ENCODE peak calls at places on chromosomes 6 and 20, in six cellular contexts. U is heart left ventricle, M is lower leg skin, O is psoas muscle, T is GM13977, N is AG04450. A is an unnamed sample.

GRCh38 chr6:120872262-120872578 is 462.1 kb downstream of the TBC1D32 start:
- DNase-seq in U (no peak), M (no peak), O (no peak), T (no peak), N (no peak), A (no peak)

GRCh38 chr6:131954775-131955107 is 3.6 kb upstream of the CCN2 start:
- DNase-seq in U (peak), M (no peak), O (no peak), T (no peak), N (peak), A (no peak)

GRCh38 chr6:144104898-144105487 is 9.6 kb upstream of the SF3B5 start:
- DNase-seq in U (no peak), M (no peak), O (no peak), T (peak), N (peak), A (no peak)

GRCh38 chr6:107811591-107812218 is 12.4 kb downstream of the SCML4 start:
- DNase-seq in U (no peak), M (no peak), O (no peak), T (no peak), N (no peak), A (no peak)

GRCh38 chr6:83808926-83809325 is 44.2 kb upstream of the RIPPLY2 start:
- DNase-seq in U (no peak), M (no peak), O (no peak), T (no peak), N (no peak), A (no peak)

GRCh38 chr6:24432611-24433010 is 29.9 kb downstream of the MRS2 start:
- DNase-seq in U (no peak), M (no peak), O (no peak), T (no peak), N (no peak), A (no peak)

GRCh38 chr6:89986650-89987074 is 92.4 kb downstream of the GJA10 start:
- DNase-seq in U (no peak), M (no peak), O (no peak), T (no peak), N (peak), A (no peak)

GRCh38 chr20:3659492-3660261 is 3.5 kb downstream of the GFRA4 start:
- DNase-seq in U (peak), M (peak), O (no peak), T (no peak), N (no peak), A (no peak)

GRCh38 chr20:10540636-10541493 is 105.8 kb downstream of the SLX4IP start:
- DNase-seq in U (no peak), M (no peak), O (no peak), T (no peak), N (no peak), A (no peak)

GRCh38 chr20:60292001-60292520 is 333.8 kb downstream of the CDH26 start:
- DNase-seq in U (no peak), M (no peak), O (no peak), T (no peak), N (no peak), A (no peak)

GRCh38 chr6:14804001-14804401 is 441.9 kb upstream of the JARID2 start:
- DNase-seq in U (no peak), M (peak), O (no peak), T (no peak), N (no peak), A (no peak)

GRCh38 chr20:64073476-64074183 is 5.7 kb downstream of the RGS19 start:
- DNase-seq in U (no peak), M (no peak), O (no peak), T (no peak), N (no peak), A (no peak)

GRCh38 chr6:111076024-111076680 is 11.2 kb upstream of the SLC16A10 start:
- DNase-seq in U (no peak), M (no peak), O (no peak), T (no peak), N (no peak), A (no peak)

GRCh38 chr20:62734336-62734735 is 25.7 kb downstream of the NTSR1 start:
- DNase-seq in U (peak), M (peak), O (no peak), T (no peak), N (no peak), A (peak)

GRCh38 chr6:11428351-11428750 is 109.2 kb upstream of the TMEM170B start:
- DNase-seq in U (no peak), M (no peak), O (no peak), T (no peak), N (no peak), A (no peak)

GRCh38 chr20:63533871-63534393 is 3.2 kb downstream of the PTK6 start:
- DNase-seq in U (peak), M (peak), O (peak), T (no peak), N (no peak), A (no peak)

GRCh38 chr6:3473773-3474172 is 16.9 kb upstream of the SLC22A23 start:
- DNase-seq in U (no peak), M (no peak), O (no peak), T (no peak), N (no peak), A (no peak)

GRCh38 chr20:53763707-53764415 is 170.2 kb upstream of the ZNF217 start:
- DNase-seq in U (no peak), M (no peak), O (no peak), T (no peak), N (no peak), A (no peak)

GRCh38 chr6:152314483-152314832 is 322.7 kb downstream of the SYNE1 start:
- DNase-seq in U (no peak), M (no peak), O (no peak), T (no peak), N (no peak), A (no peak)
- TF ChIP-seq CTCF in U (no peak), M (no peak), O (no peak), T (no peak), N (no peak), A (no peak)

DNA sequence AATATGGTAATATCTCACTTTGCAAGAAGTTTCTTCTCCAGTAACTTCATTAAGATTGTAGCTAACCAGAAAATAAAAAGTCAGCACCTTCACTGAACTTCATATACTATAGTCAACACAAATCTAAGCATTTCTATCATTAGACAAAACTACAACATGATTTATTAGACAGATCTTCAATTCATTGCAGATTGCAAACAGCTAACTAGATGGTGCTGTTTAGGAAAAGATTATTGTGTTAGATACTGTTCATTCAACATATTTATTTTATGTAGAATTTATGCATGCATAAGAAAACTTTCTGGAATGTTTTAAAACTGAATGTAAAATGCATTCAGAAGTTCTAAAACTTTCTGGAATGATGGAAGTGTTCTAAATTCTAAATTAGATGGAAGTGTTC is 442.1 kb downstream of the HTR1B start:
- DNase-seq in U (no peak), M (no peak), O (no peak), T (no peak), N (no peak), A (no peak)
- TF ChIP-seq CTCF in U (no peak), M (no peak), O (no peak), T (no peak), N (no peak), A (no peak)

DNA sequence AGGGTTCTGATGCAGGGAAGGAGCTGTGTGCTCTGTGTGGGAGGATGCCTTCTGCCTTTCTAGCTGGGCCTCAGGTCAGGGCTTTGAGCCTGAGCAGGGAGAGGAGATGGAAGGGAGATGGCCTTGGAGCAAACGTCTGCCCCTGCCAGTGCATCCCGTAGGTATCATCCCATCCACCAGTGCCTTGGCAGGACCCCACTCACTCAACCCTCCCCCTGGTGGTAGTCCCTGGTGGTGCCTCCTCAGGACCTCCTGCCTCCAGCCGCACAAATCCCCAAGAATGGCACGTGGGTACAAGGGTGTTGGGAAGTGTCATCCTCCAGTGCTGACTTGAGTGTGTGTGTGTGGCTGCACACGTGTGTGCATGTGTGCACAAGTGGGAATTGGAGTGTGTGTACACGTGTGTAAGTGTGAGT is 23.1 kb upstream of the MICB start:
- DNase-seq in U (no peak), M (no peak), O (no peak), T (no peak), N (no peak), A (no peak)
- TF ChIP-seq CTCF in U (peak), M (no peak), O (peak), T (peak), N (peak), A (no peak)

GRCh38 chr6:13537527-13537897 is 36.9 kb upstream of the SIRT5 start:
- DNase-seq in U (no peak), M (no peak), O (no peak), T (no peak), N (no peak), A (no peak)

GRCh38 chr6:13538600-13538999 is 35.8 kb upstream of the SIRT5 start:
- DNase-seq in U (no peak), M (peak), O (no peak), T (no peak), N (no peak), A (no peak)

GRCh38 chr6:13538084-13538483 is 36.3 kb upstream of the SIRT5 start:
- DNase-seq in U (no peak), M (no peak), O (no peak), T (peak), N (peak), A (no peak)

GRCh38 chr6:13541496-13541895 is 32.9 kb upstream of the SIRT5 start:
- DNase-seq in U (no peak), M (no peak), O (no peak), T (no peak), N (no peak), A (no peak)

GRCh38 chr6:13539572-13539971 is 34.8 kb upstream of the SIRT5 start:
- DNase-seq in U (no peak), M (no peak), O (no peak), T (no peak), N (no peak), A (no peak)
- TF ChIP-seq CTCF in U (no peak), M (no peak), O (no peak), T (no peak), N (no peak), A (no peak)

GRCh38 chr20:35618032-35618371 is 2.4 kb downstream of the SPAG4 start:
- DNase-seq in U (no peak), M (no peak), O (no peak), T (no peak), N (no peak), A (no peak)

GRCh38 chr20:35618372-35619131 is 2.9 kb downstream of the SPAG4 start:
- DNase-seq in U (peak), M (peak), O (no peak), T (peak), N (no peak), A (no peak)

GRCh38 chr20:35620818-35621559 is 5.4 kb downstream of the SPAG4 start:
- DNase-seq in U (no peak), M (no peak), O (no peak), T (no peak), N (no peak), A (no peak)

GRCh38 chr20:35619196-35620095 is 3.8 kb downstream of the SPAG4 start:
- DNase-seq in U (peak), M (peak), O (peak), T (peak), N (peak), A (peak)

DNA sequence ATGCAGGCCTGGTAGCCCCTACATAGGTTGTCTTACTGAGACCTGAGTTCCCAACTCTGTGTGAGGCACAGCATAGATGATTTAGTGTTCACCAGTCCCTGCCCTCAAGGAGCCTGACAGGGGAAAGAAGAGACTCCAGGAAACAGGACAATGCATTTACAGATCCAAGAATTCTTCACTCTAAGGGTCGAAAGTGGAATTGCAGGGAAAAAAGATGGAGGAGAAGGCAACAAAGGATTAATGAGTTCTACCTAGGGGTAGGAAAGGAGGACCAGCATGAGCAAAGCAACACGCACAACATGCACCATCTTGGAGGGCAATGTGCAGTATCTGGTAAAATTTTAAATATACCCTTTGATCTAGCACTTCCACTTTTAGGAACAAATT is 5.9 kb downstream of the SPAG4 start:
- DNase-seq in U (no peak), M (no peak), O (no peak), T (no peak), N (no peak), A (no peak)
- TF ChIP-seq CTCF in U (no peak), M (no peak), O (no peak), T (no peak), N (peak), A (no peak)

A was measured in gastrocnemius medialis.